ENCODE peak calls at places on chromosome 13, in four cellular contexts. One of them, this sample, is unnamed.

GRCh38 chr13:83516781-83517180 is 365.5 kb downstream of the SLITRK1 start:
- DNase-seq in lower leg skin: peak
- DNase-seq in GM12865: no peak
- DNase-seq in fibroblast of the conjunctiva: no peak
- DNase-seq in this sample: no peak

GRCh38 chr13:103731959-103732358 is 665.7 kb upstream of the SLC10A2 start:
- DNase-seq in lower leg skin: no peak
- DNase-seq in GM12865: no peak
- DNase-seq in fibroblast of the conjunctiva: no peak
- DNase-seq in this sample: no peak

GRCh38 chr13:113605461-113605860 is 20.9 kb downstream of the TFDP1 start:
- DNase-seq in lower leg skin: no peak
- DNase-seq in GM12865: no peak
- DNase-seq in fibroblast of the conjunctiva: no peak
- DNase-seq in this sample: no peak

GRCh38 chr13:50392977-50393376 is 377.7 kb downstream of the KCNRG start:
- DNase-seq in lower leg skin: no peak
- DNase-seq in GM12865: no peak
- DNase-seq in fibroblast of the conjunctiva: no peak
- DNase-seq in this sample: no peak

GRCh38 chr13:110132178-110132975 is 174.6 kb downstream of the COL4A1 start:
- DNase-seq in lower leg skin: no peak
- DNase-seq in GM12865: no peak
- DNase-seq in fibroblast of the conjunctiva: no peak
- DNase-seq in this sample: no peak

GRCh38 chr13:108342369-108343289 is 73.1 kb downstream of the TNFSF13B start:
- DNase-seq in lower leg skin: no peak
- DNase-seq in GM12865: peak
- DNase-seq in fibroblast of the conjunctiva: peak
- DNase-seq in this sample: no peak

GRCh38 chr13:98937911-98938381 is 39.9 kb downstream of the DOCK9 start:
- DNase-seq in lower leg skin: no peak
- DNase-seq in GM12865: no peak
- DNase-seq in fibroblast of the conjunctiva: no peak
- DNase-seq in this sample: no peak

GRCh38 chr13:67355791-67356190 is 125.7 kb upstream of the PCDH9 start:
- DNase-seq in lower leg skin: no peak
- DNase-seq in GM12865: no peak
- DNase-seq in fibroblast of the conjunctiva: no peak
- DNase-seq in this sample: no peak

GRCh38 chr13:59176775-59177174 is 987.0 kb downstream of the DIAPH3 start:
- DNase-seq in lower leg skin: no peak
- DNase-seq in GM12865: peak
- DNase-seq in fibroblast of the conjunctiva: no peak
- DNase-seq in this sample: no peak

GRCh38 chr13:92538164-92538563 is 688.4 kb upstream of the GPC6 start:
- DNase-seq in lower leg skin: no peak
- DNase-seq in GM12865: no peak
- DNase-seq in fibroblast of the conjunctiva: no peak
- DNase-seq in this sample: no peak